ENCODE peak calls at places on chromosomes 16 and 17, in five cellular contexts. X is A549, E is mesothelial cell of epicardium, C is left ventricle myocardium inferior, H is cardiac muscle cell. P is an unnamed sample.
A peak's percentile ranks its signal among the peaks of the same experiment; 100 is the strongest.

GRCh38 chr17:44914698-44915271 is 515 bp downstream of the GFAP start:
- DNase-seq in H (no peak), E (no peak), C (no peak), X (no peak), P (no peak)

GRCh38 chr17:46008591-46008990 is 9.5 kb downstream of the STH start:
- DNase-seq in X (no peak), H (no peak), E (no peak), C (no peak), P (no peak)

GRCh38 chr16:64121473-64121872 is 1000.4 kb downstream of the CDH11 start:
- DNase-seq in H (peak; percentile 2), X (no peak), C (no peak), E (no peak), P (no peak)

GRCh38 chr17:31549121-31549524 is 157.6 kb downstream of the RAB11FIP4 start:
- DNase-seq in C (no peak), H (no peak), X (peak; percentile 49), E (no peak), P (no peak)

GRCh38 chr16:6105115-6105514 is 1007.5 kb upstream of the EEF2KMT start:
- DNase-seq in C (no peak), E (no peak), H (no peak), X (no peak), P (no peak)

GRCh38 chr16:71360378-71360777 is 1.9 kb downstream of the CALB2 start:
- DNase-seq in H (peak; percentile 95), X (peak; percentile 80), C (no peak), E (no peak), P (no peak)

GRCh38 chr17:63405741-63406261 is 40.3 kb downstream of the CYB561 start:
- DNase-seq in E (no peak), X (peak; percentile 80), C (no peak), H (peak; percentile 85), P (no peak)

GRCh38 chr16:11620243-11621003 is 33.7 kb upstream of the LITAF start:
- DNase-seq in E (no peak), C (no peak), X (no peak), H (no peak), P (no peak)

GRCh38 chr17:15999974-16000827 is 577 bp downstream of the TTC19 start:
- DNase-seq in C (peak; percentile 38), H (peak; percentile 44), E (peak; percentile 26), X (peak; percentile 48), P (no peak)

GRCh38 chr16:11094838-11095565 is 150.6 kb downstream of the CLEC16A start:
- DNase-seq in H (no peak), X (no peak), C (no peak), E (no peak), P (no peak)

GRCh38 chr17:38748329-38749221 is at the start of gene PCGF2:
- DNase-seq in C (peak; percentile 94), E (peak; percentile 88), X (peak; percentile 94), H (peak; percentile 95), P (peak; percentile 82)

GRCh38 chr17:47177261-47177660 is 11.8 kb downstream of the CDC27 start:
- DNase-seq in E (no peak), X (no peak), C (no peak), H (no peak), P (no peak)

GRCh38 chr17:33509331-33509730 is 216.2 kb upstream of the ASIC2 start:
- DNase-seq in C (no peak), X (no peak), H (no peak), E (no peak), P (no peak)

GRCh38 chr16:64629622-64630021 is 492.2 kb downstream of the CDH11 start:
- DNase-seq in C (no peak), X (no peak), H (no peak), E (no peak), P (no peak)

GRCh38 chr17:64148017-64148631 is 18.2 kb upstream of the ERN1 start:
- DNase-seq in E (no peak), X (peak; percentile 25), C (no peak), H (peak; percentile 52), P (no peak)

GRCh38 chr17:38874505-38875419 is 4.9 kb downstream of the LASP1 start:
- DNase-seq in E (no peak), C (no peak), X (no peak), H (peak; percentile 44), P (no peak)

GRCh38 chr17:6090253-6090652 is 20.1 kb downstream of the WSCD1 start:
- DNase-seq in C (no peak), X (no peak), H (no peak), E (no peak), P (no peak)

GRCh38 chr17:29595107-29595942 is 2.4 kb downstream of the ANKRD13B start:
- DNase-seq in X (no peak), E (no peak), C (no peak), H (no peak), P (no peak)

GRCh38 chr16:81460075-81460474 is 15.5 kb downstream of the CMIP start:
- DNase-seq in X (no peak), H (no peak), C (no peak), E (no peak), P (no peak)

GRCh38 chr17:50946223-50946890 is 80.2 kb upstream of the TOB1 start:
- DNase-seq in H (no peak), E (no peak), X (no peak), C (no peak), P (no peak)

GRCh38 chr17:39653662-39654331 is 11.4 kb upstream of the TCAP start:
- DNase-seq in C (peak; percentile 61), E (no peak), X (peak; percentile 67), H (peak; percentile 58), P (peak; percentile 51)

GRCh38 chr16:67723151-67723915 is 4.2 kb upstream of the GFOD2 start:
- DNase-seq in H (no peak), E (no peak), C (no peak), X (no peak), P (no peak)

GRCh38 chr16:48537909-48538745 is 71.9 kb downstream of the N4BP1 start:
- DNase-seq in E (no peak), X (no peak), C (peak; percentile 69), H (peak; percentile 67), P (no peak)

GRCh38 chr17:17503566-17504130 is 7.5 kb upstream of the RASD1 start:
- DNase-seq in H (no peak), X (no peak), C (peak; percentile 24), E (no peak), P (no peak)

GRCh38 chr17:2990396-2990795 is 73.0 kb downstream of the OR1D5 start:
- DNase-seq in E (no peak), X (no peak), C (no peak), H (no peak), P (no peak)

GRCh38 chr17:65472602-65473001 is 88.8 kb downstream of the AXIN2 start:
- DNase-seq in E (no peak), X (no peak), H (peak; percentile 91), C (no peak), P (no peak)

DNA sequence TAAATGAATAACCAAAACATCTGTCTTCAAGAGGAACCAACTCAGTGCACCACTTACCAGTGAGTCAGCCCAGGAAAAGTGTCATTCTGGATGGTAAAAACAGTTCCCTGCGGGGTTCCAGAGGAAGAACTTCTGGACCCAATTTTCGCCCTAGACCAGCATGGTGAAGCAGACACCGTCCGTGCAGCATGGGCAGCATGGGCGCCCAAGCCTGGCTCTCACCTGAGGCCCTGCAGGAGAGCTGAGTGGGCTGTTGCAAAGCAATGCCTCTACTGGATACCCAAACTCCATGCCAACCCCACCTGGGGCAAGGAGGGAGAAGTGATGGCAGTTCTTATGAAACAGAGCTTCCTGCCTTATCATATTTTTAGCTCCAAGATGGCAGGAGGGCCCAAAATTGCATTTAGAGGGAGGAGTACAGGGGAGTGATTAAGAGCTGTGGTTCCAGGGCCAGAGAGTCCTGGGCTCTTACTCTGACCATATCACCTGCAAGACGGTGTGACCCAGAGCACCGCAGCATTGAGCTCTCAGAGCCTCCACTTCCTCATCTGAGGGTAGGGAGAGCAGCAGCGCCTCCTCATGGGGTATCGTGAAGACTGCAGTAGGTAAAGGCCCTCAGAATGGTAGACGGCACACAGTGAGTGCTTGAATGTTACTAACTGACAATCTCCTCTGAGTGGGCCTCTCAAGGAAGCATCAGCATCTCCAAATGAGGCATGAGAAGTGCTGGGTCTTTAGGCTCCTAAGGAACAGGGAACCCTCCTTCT is 16.6 kb upstream of the INPP5K start:
- DNase-seq in X (peak; percentile 62), H (peak; percentile 10), E (no peak), C (no peak), P (no peak)
- TF ChIP-seq CTCF in X (peak; percentile 25), H (peak; percentile 23), E (no peak), C (peak; percentile 56), P (peak; percentile 31)

GRCh38 chr17:7857724-7858486 is at the start of gene CYB5D1:
- DNase-seq in X (peak; percentile 98), C (peak; percentile 90), H (peak; percentile 95), E (peak; percentile 61), P (no peak)

GRCh38 chr17:7856840-7857723 is at the start of gene NAA38:
- DNase-seq in H (peak; percentile 99), X (peak; percentile 100), E (peak; percentile 94), C (peak; percentile 96), P (peak; percentile 87)

GRCh38 chr17:7856081-7856791 is 1.1 kb downstream of the NAA38 start:
- DNase-seq in C (peak; percentile 75), E (no peak), X (no peak), H (peak; percentile 77), P (no peak)

GRCh38 chr17:7859028-7859427 is 1.2 kb downstream of the CYB5D1 start:
- DNase-seq in C (no peak), H (no peak), X (no peak), E (no peak), P (no peak)

GRCh38 chr17:7858487-7858832 is 657 bp downstream of the CYB5D1 start:
- DNase-seq in C (peak; percentile 44), X (peak; percentile 69), E (no peak), H (peak; percentile 64), P (no peak)
- TF ChIP-seq CTCF in C (peak; percentile 52), X (peak; percentile 13), E (peak; percentile 64), H (peak; percentile 43), P (peak; percentile 57)

DNA sequence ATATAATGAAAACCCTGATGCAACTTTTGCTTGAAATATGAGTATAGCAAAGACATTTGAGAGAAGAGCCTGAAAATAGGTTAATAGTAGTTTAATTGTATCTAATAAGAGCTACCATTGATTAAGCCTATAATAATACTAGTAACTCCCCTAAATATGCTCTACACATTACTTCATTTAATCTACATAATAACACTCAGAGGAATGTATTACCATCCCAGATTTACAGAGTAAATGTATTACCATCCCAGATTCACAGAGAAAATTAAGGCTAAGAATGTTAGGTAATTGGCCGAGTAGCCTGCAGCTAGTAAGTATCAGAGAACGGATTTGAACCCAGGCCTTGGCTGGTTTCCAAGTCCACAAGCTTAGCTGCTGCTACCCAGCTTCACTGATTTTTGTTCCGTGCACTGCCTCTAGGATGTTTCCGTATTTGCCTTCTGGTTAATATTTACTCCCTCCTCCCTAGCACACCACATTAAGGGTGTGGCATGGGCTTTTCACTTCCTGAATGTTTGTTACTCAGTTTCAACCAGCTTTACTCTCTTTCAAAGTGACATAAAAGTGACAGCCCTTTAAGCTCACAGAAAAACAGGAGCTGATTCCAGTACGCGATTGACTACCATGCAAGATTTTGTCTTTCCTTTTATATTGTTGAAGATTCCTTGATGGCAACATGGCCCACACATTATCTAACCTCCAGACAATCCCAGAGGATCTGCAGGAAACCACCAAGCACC is 26.6 kb upstream of the TOX3 start:
- DNase-seq in X (peak; percentile 84), C (no peak), H (no peak), E (no peak), P (no peak)
- TF ChIP-seq CTCF in X (no peak), C (no peak), H (no peak), E (no peak), P (no peak)

DNA sequence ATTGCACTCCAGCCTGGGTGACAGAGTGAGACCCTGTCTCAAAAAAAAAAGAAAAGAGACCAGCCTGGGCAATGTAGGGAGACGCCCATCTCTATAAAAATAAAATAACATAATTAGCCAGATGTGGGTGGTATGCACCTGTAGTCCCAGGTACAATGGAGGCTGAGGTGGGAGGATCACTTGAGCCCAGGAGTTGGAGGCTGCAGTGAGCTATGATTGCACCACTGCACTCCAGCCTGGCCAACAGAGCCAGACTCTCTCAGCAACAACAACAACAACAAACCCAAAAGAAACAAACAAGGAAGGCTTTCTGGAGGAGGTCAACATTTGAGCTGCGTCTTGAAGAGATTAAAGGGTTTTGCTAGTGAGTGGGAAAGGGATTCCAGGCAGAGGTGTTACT is 8.3 kb downstream of the EEF2K start:
- DNase-seq in C (no peak), X (no peak), E (no peak), H (no peak), P (no peak)
- TF ChIP-seq CTCF in C (no peak), X (no peak), E (no peak), H (no peak), P (no peak)